ENCODE peak calls at places on chromosomes 3 and 15, in five cellular contexts. One of them, this sample, is unnamed.

GRCh38 chr15:58038426-58039106 is 26.9 kb downstream of the ALDH1A2 start:
- DNase-seq in GM12892: no peak
- DNase-seq in occipital lobe: no peak
- DNase-seq in NCI-H2227 treated with DMSO at 0.1 percent for 48 hours: no peak
- DNase-seq in mammary epithelial cell: peak
- DNase-seq in this sample: peak

GRCh38 chr15:70327328-70328136 is 229.8 kb upstream of the TLE3 start:
- DNase-seq in GM12892: no peak
- DNase-seq in occipital lobe: no peak
- DNase-seq in NCI-H2227 treated with DMSO at 0.1 percent for 48 hours: no peak
- DNase-seq in mammary epithelial cell: peak
- DNase-seq in this sample: peak

GRCh38 chr3:151248772-151249366 is 29.5 kb downstream of the P2RY14 start:
- DNase-seq in GM12892: no peak
- DNase-seq in occipital lobe: no peak
- DNase-seq in NCI-H2227 treated with DMSO at 0.1 percent for 48 hours: no peak
- DNase-seq in mammary epithelial cell: no peak
- DNase-seq in this sample: no peak

GRCh38 chr3:284316-284715 is 87.8 kb downstream of the CHL1 start:
- DNase-seq in GM12892: no peak
- DNase-seq in occipital lobe: no peak
- DNase-seq in NCI-H2227 treated with DMSO at 0.1 percent for 48 hours: no peak
- DNase-seq in mammary epithelial cell: no peak
- DNase-seq in this sample: no peak

GRCh38 chr15:89628301-89628700 is 27.0 kb downstream of the KIF7 start:
- DNase-seq in GM12892: no peak
- DNase-seq in occipital lobe: no peak
- DNase-seq in NCI-H2227 treated with DMSO at 0.1 percent for 48 hours: no peak
- DNase-seq in mammary epithelial cell: no peak
- DNase-seq in this sample: no peak

GRCh38 chr3:141921316-141921715 is 44.9 kb downstream of the ATP1B3 start:
- DNase-seq in GM12892: no peak
- DNase-seq in occipital lobe: no peak
- DNase-seq in NCI-H2227 treated with DMSO at 0.1 percent for 48 hours: no peak
- DNase-seq in mammary epithelial cell: no peak
- DNase-seq in this sample: no peak

GRCh38 chr15:39332846-39333245 is 248.0 kb upstream of the THBS1 start:
- DNase-seq in GM12892: no peak
- DNase-seq in occipital lobe: no peak
- DNase-seq in NCI-H2227 treated with DMSO at 0.1 percent for 48 hours: no peak
- DNase-seq in mammary epithelial cell: no peak
- DNase-seq in this sample: no peak

GRCh38 chr3:149277338-149277813 is 55.7 kb upstream of the CP start:
- DNase-seq in GM12892: no peak
- DNase-seq in occipital lobe: no peak
- DNase-seq in NCI-H2227 treated with DMSO at 0.1 percent for 48 hours: no peak
- DNase-seq in mammary epithelial cell: peak
- DNase-seq in this sample: peak

GRCh38 chr3:105387122-105387751 is 20.5 kb downstream of the ALCAM start:
- DNase-seq in GM12892: no peak
- DNase-seq in occipital lobe: no peak
- DNase-seq in NCI-H2227 treated with DMSO at 0.1 percent for 48 hours: no peak
- DNase-seq in mammary epithelial cell: peak
- DNase-seq in this sample: peak

GRCh38 chr3:77328631-77329030 is 288.7 kb downstream of the ROBO2 start:
- DNase-seq in GM12892: no peak
- DNase-seq in occipital lobe: no peak
- DNase-seq in NCI-H2227 treated with DMSO at 0.1 percent for 48 hours: no peak
- DNase-seq in mammary epithelial cell: no peak
- DNase-seq in this sample: peak

GRCh38 chr3:126944089-126944965 is 38.6 kb upstream of the PLXNA1 start:
- DNase-seq in GM12892: no peak
- DNase-seq in occipital lobe: no peak
- DNase-seq in NCI-H2227 treated with DMSO at 0.1 percent for 48 hours: no peak
- DNase-seq in mammary epithelial cell: no peak
- DNase-seq in this sample: no peak

GRCh38 chr15:68697711-68698690 is 119.2 kb downstream of the CORO2B start:
- DNase-seq in GM12892: no peak
- DNase-seq in occipital lobe: no peak
- DNase-seq in NCI-H2227 treated with DMSO at 0.1 percent for 48 hours: no peak
- DNase-seq in mammary epithelial cell: no peak
- DNase-seq in this sample: no peak

GRCh38 chr3:4740397-4741105 is 238.7 kb upstream of the BHLHE40 start:
- DNase-seq in GM12892: no peak
- DNase-seq in occipital lobe: no peak
- DNase-seq in NCI-H2227 treated with DMSO at 0.1 percent for 48 hours: no peak
- DNase-seq in mammary epithelial cell: no peak
- DNase-seq in this sample: no peak

GRCh38 chr3:114615535-114616064 is 321.8 kb downstream of the TIGIT start:
- DNase-seq in GM12892: no peak
- DNase-seq in occipital lobe: no peak
- DNase-seq in NCI-H2227 treated with DMSO at 0.1 percent for 48 hours: peak
- DNase-seq in mammary epithelial cell: no peak
- DNase-seq in this sample: no peak

GRCh38 chr3:168545591-168545990 is 449.9 kb upstream of the GOLIM4 start:
- DNase-seq in GM12892: no peak
- DNase-seq in occipital lobe: no peak
- DNase-seq in NCI-H2227 treated with DMSO at 0.1 percent for 48 hours: no peak
- DNase-seq in mammary epithelial cell: no peak
- DNase-seq in this sample: no peak

GRCh38 chr3:53140575-53141467 is 10.6 kb upstream of the RFT1 start:
- DNase-seq in GM12892: no peak
- DNase-seq in occipital lobe: no peak
- DNase-seq in NCI-H2227 treated with DMSO at 0.1 percent for 48 hours: no peak
- DNase-seq in mammary epithelial cell: peak
- DNase-seq in this sample: peak

This sample was measured in foreskin fibroblast.